ENCODE peak calls at places on chromosomes 7 and 10, in five cellular contexts. S is Kasumi-1; G is GM23248; A is stimulated activated CD4-positive, alpha-beta T cell treated with anti-CD3 and anti-CD28 coated beads, TNF-alpha, amount 100 ng/mL, for 48 hours; Z is kidney epithelial cell. M is an unnamed sample.

GRCh38 chr10:5775705-5776104 is 37.5 kb downstream of the GDI2 start:
- DNase-seq in Z (no peak), S (peak; percentile 50), A (peak; percentile 65), G (no peak), M (no peak)

GRCh38 chr7:1707756-1708611 is 37.9 kb downstream of the ELFN1 start:
- DNase-seq in A (no peak), G (no peak), Z (no peak), S (no peak), M (no peak)

GRCh38 chr7:73606801-73607691 is 17.3 kb downstream of the MLXIPL start:
- DNase-seq in G (peak; percentile 53), A (peak; percentile 37), S (peak; percentile 27), Z (no peak), M (peak; percentile 61)

GRCh38 chr10:127100983-127101615 is 95.3 kb downstream of the INSYN2A start:
- DNase-seq in G (no peak), Z (no peak), A (no peak), S (no peak), M (no peak)

GRCh38 chr10:119292968-119293367 is 85.6 kb downstream of the GRK5 start:
- DNase-seq in S (no peak), Z (no peak), G (no peak), A (no peak), M (no peak)

GRCh38 chr10:80357000-80357803 is 621 bp downstream of the DYDC2 start:
- DNase-seq in A (no peak), S (no peak), G (no peak), Z (no peak), M (no peak)

GRCh38 chr7:29859491-29860180 is 53.3 kb downstream of the WIPF3 start:
- DNase-seq in A (no peak), Z (no peak), S (peak; percentile 95), G (peak; percentile 30), M (no peak)

GRCh38 chr10:61803269-61803668 is 98.2 kb upstream of the ARID5B start:
- DNase-seq in A (no peak), S (no peak), Z (no peak), G (no peak), M (no peak)

GRCh38 chr10:68871105-68871711 is 29.9 kb upstream of the DDX50 start:
- DNase-seq in Z (peak; percentile 38), G (peak; percentile 59), A (no peak), S (no peak), M (peak; percentile 35)

GRCh38 chr7:128415217-128415785 is 5.5 kb upstream of the IMPDH1 start:
- DNase-seq in Z (no peak), A (no peak), G (no peak), S (no peak), M (no peak)

GRCh38 chr7:80468931-80469714 is 42.7 kb downstream of the GNAT3 start:
- DNase-seq in Z (no peak), S (no peak), G (no peak), A (no peak), M (no peak)

GRCh38 chr10:70931168-70931805 is 42.9 kb upstream of the PCBD1 start:
- DNase-seq in G (peak; percentile 42), Z (peak; percentile 80), A (no peak), S (no peak), M (peak; percentile 93)

GRCh38 chr7:27046854-27047549 is 48.8 kb downstream of the HOXA1 start:
- DNase-seq in S (peak; percentile 38), Z (no peak), G (peak; percentile 80), A (no peak), M (peak; percentile 58)

GRCh38 chr7:20785211-20786048 is 1.3 kb downstream of the SP8 start:
- DNase-seq in Z (no peak), G (peak; percentile 47), A (no peak), S (no peak), M (peak; percentile 47)

GRCh38 chr7:134290286-134290685 is 26.4 kb downstream of the SLC35B4 start:
- DNase-seq in A (no peak), S (no peak), G (peak; percentile 80), Z (no peak), M (no peak)

GRCh38 chr7:73520673-73521635 is 1.1 kb downstream of the BAZ1B start:
- DNase-seq in Z (no peak), G (peak; percentile 65), S (peak; percentile 28), A (no peak), M (peak; percentile 26)

GRCh38 chr10:4474829-4475228 is 351.2 kb upstream of the AKR1E2 start:
- DNase-seq in Z (peak; percentile 34), S (no peak), G (no peak), A (no peak), M (no peak)

GRCh38 chr10:51238987-51239386 is 164.7 kb downstream of the PRKG1 start:
- DNase-seq in S (no peak), G (no peak), A (no peak), Z (no peak), M (no peak)

GRCh38 chr7:73585196-73585595 is 6.8 kb upstream of the TBL2 start:
- DNase-seq in S (no peak), Z (no peak), G (no peak), A (no peak), M (no peak)

GRCh38 chr7:25031007-25031406 is 51.0 kb upstream of the OSBPL3 start:
- DNase-seq in S (no peak), G (no peak), A (no peak), Z (no peak), M (no peak)

GRCh38 chr7:140342732-140343514 is 55.4 kb downstream of the SLC37A3 start:
- DNase-seq in Z (no peak), S (peak; percentile 70), G (peak; percentile 26), A (no peak), M (peak; percentile 28)

GRCh38 chr10:29471483-29471859 is 163.3 kb downstream of the SVIL start:
- DNase-seq in Z (peak; percentile 51), G (peak; percentile 90), A (no peak), S (peak; percentile 8), M (peak; percentile 52)

GRCh38 chr7:134155220-134155619 is 28.1 kb downstream of the LRGUK start:
- DNase-seq in Z (no peak), A (no peak), G (no peak), S (no peak), M (no peak)

GRCh38 chr7:80097756-80098155 is 36.9 kb upstream of the GNAI1 start:
- DNase-seq in G (peak; percentile 34), A (no peak), S (no peak), Z (no peak), M (no peak)

GRCh38 chr7:130721486-130722277 is 12.3 kb downstream of the KLF14 start:
- DNase-seq in A (no peak), G (peak; percentile 84), Z (peak; percentile 26), S (peak; percentile 13), M (peak; percentile 73)

GRCh38 chr7:12436896-12437535 is 33.4 kb upstream of the VWDE start:
- DNase-seq in Z (no peak), G (peak; percentile 81), S (peak; percentile 53), A (no peak), M (peak; percentile 19)

GRCh38 chr10:44198780-44199097 is 186.2 kb downstream of the CXCL12 start:
- DNase-seq in G (peak; percentile 48), S (no peak), A (no peak), Z (no peak), M (no peak)

GRCh38 chr10:119003572-119004289 is 25.8 kb upstream of the NANOS1 start:
- DNase-seq in A (no peak), S (no peak), G (no peak), Z (no peak), M (no peak)

GRCh38 chr7:67788689-67789088 is 792.1 kb downstream of the TYW1 start:
- DNase-seq in S (no peak), A (no peak), Z (no peak), G (peak; percentile 39), M (no peak)